ENCODE peak calls at places on chromosomes 12 and 14, in six cellular contexts. P is mesendoderm, U is neuronal stem cell, W is trophoblast cell, V is mesenchymal stem cell, D is H1. H is an unnamed sample.

GRCh38 chr14:100727565-100728240 is 1.0 kb downstream of the DLK1 start:
- DNase-seq in D (no peak), V (no peak), P (no peak), W (no peak), U (no peak), H (no peak)

GRCh38 chr12:80490329-80490728 is 46.3 kb downstream of the PTPRQ start:
- DNase-seq in P (peak), W (no peak), V (no peak), U (peak), D (no peak), H (no peak)

GRCh38 chr14:70021548-70021947 is 142.3 kb downstream of the SMOC1 start:
- DNase-seq in P (no peak), V (no peak), W (no peak), D (no peak), U (no peak), H (no peak)

GRCh38 chr14:93967637-93968250 is 8.6 kb downstream of the ASB2 start:
- DNase-seq in U (no peak), W (no peak), V (no peak), D (no peak), P (no peak), H (no peak)

GRCh38 chr12:76010732-76011458 is 20.7 kb downstream of the PHLDA1 start:
- DNase-seq in V (peak), P (peak), D (no peak), U (no peak), W (no peak), H (peak)

GRCh38 chr14:96095581-96096476 is 56.7 kb downstream of the C14orf132 start:
- DNase-seq in W (peak), D (no peak), P (no peak), V (peak), U (no peak), H (peak)

GRCh38 chr12:96238336-96239031 is 44.3 kb downstream of the ELK3 start:
- DNase-seq in P (no peak), U (no peak), D (no peak), V (no peak), W (no peak), H (no peak)

GRCh38 chr12:25979059-25979458 is 20.6 kb downstream of the RASSF8 start:
- DNase-seq in U (no peak), D (no peak), P (peak), V (no peak), W (no peak), H (no peak)

DNA sequence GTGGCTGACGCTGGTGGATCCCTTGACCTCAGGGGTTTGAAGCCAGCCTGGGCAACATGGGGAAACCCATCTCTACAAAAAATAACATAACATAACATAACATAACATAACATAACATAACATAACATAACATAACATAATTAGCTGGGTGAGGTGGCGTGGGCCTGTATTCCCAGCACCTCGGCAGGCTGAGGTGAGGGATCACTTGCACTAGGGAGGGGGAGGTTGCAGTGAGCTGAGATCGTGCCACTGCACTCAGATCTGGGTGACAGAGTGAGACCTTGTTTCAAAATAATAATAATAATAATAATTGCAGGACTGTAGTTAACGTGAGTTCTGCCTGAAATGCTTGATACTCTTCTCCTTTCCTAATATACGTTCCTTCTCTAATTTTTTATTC is 1.3 kb downstream of the MAGOHB start:
- DNase-seq in U (no peak), W (no peak), D (no peak), P (no peak), V (no peak), H (no peak)
- H3K4me3 ChIP-seq in U (no peak), W (no peak), D (peak), P (no peak), V (peak), H (no peak)

GRCh38 chr12:66050283-66050576 is 80.3 kb downstream of the LLPH start:
- DNase-seq in U (no peak), W (no peak), V (no peak), P (peak), D (no peak), H (no peak)

GRCh38 chr12:66051361-66051760 is 79.2 kb downstream of the LLPH start:
- DNase-seq in W (no peak), U (no peak), V (no peak), D (no peak), P (no peak), H (no peak)

GRCh38 chr12:66050610-66051009 is 79.9 kb downstream of the LLPH start:
- DNase-seq in U (no peak), P (no peak), D (no peak), V (no peak), W (no peak), H (no peak)

GRCh38 chr12:66055837-66056319 is 74.7 kb downstream of the LLPH start:
- DNase-seq in V (no peak), U (no peak), P (no peak), D (no peak), W (no peak), H (no peak)

DNA sequence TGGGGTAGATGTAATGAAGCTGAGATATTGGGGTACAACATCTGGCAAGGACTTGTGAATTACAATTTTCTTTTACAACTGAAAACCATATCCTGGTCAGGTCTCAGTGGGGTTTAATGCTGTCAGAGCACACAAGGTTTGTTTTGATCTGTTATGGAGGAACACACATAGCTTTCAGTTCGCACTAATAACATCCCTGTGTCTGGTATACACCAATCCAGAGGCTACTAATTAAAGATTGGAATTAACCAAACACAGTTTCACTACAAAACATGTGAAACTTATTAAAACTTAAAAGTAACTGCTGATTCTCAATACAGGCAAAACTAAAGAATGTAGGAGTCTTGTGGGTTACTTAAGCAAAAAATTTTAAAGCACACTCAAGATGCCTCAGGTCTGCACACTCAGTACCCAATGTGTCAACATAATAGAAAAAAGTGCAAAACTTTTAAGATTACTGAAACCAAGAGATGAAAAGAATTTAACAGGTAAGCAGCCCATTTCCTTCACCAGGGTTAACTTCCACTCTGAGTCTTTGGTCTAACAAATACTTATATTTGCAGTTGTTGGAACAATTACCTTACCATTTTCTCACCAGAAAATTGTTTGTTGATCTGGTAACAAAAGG is 77.4 kb downstream of the LLPH start:
- DNase-seq in P (no peak), U (no peak), W (no peak), V (no peak), D (no peak), H (no peak)
- H4K8ac ChIP-seq in P (no peak), U (no peak), W (no peak), V (no peak), D (no peak), H (no peak)

GRCh38 chr12:750356-751191 is 1.8 kb upstream of the WNK1 start:
- DNase-seq in D (no peak), U (no peak), V (no peak), P (no peak), W (no peak), H (no peak)
- H3K4me3 ChIP-seq in D (no peak), U (no peak), V (peak), P (no peak), W (no peak), H (peak)

GRCh38 chr14:75453817-75454434 is 26.1 kb downstream of the JDP2 start:
- DNase-seq in W (no peak), V (no peak), D (no peak), P (peak), U (no peak), H (no peak)
- H4K8ac ChIP-seq in W (peak), V (no peak), D (no peak), P (no peak), U (no peak), H (peak)

DNA sequence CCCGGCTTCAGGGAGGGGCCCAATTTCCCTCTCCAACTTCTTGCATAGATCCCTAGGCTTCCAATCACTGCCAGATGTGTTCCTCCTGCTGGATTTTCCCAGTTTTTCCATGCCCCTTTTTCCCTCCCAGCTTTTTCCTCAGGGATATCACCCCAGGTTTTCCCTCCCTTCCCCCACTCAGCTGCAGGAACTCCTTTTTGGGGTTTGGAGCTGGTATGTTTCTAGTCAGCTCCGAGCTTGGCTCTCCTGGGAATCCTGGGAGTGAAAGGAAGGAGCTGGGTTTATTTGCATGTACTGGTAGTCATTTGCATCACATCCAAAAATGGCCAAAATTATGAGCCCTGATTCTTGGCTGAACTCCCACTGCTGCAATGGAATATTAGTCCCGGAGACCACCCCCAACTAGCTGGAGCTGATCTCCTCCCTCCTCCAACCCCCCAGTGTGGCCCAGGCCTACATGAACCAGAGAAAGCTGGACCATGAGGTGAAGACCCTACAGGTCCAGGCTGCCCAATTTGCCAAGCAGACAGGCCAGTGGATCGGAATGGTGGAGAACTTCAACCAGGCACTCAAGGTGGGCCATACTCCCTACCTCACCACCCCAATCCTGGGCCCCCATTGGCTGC is 1.4 kb upstream of the RDH5 start:
- DNase-seq in V (no peak), U (no peak), P (no peak), W (no peak), D (no peak), H (no peak)
- H3K4me3 ChIP-seq in V (peak), U (no peak), P (no peak), W (no peak), D (peak), H (no peak)

GRCh38 chr12:117790198-117790597 is 178.6 kb downstream of the KSR2 start:
- DNase-seq in D (no peak), W (no peak), U (no peak), P (peak), V (no peak), H (no peak)

GRCh38 chr12:117792877-117793424 is 175.8 kb downstream of the KSR2 start:
- DNase-seq in V (no peak), U (no peak), W (no peak), P (no peak), D (no peak), H (no peak)

GRCh38 chr12:117789195-117789912 is 179.4 kb downstream of the KSR2 start:
- DNase-seq in V (no peak), P (peak), D (no peak), W (no peak), U (no peak), H (no peak)

GRCh38 chr12:117790948-117791347 is 177.8 kb downstream of the KSR2 start:
- DNase-seq in W (no peak), U (no peak), V (no peak), D (no peak), P (peak), H (no peak)

DNA sequence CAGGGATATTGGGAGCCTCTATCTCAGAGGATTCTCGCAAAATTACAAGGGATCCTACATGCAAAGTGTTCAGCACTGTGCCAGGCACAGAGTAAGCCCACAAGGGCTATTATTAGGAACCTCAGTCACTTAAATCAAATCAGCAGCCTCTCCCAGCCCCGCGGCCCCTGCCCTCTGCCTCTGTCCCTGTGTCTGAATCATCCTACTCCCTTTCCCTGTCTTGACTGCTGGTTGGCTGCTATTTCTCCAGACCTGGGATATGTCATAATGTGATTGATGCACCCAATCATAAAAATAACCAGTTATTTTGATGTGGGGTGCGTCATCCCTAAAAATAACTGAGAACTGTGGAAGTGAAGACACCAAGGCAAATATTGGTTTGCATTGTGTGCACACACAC is 176.3 kb downstream of the KSR2 start:
- DNase-seq in P (no peak), V (no peak), U (no peak), W (no peak), D (no peak), H (no peak)
- H4K8ac ChIP-seq in P (no peak), V (no peak), U (no peak), W (no peak), D (no peak), H (no peak)

GRCh38 chr12:122871851-122872785 is 23.8 kb downstream of the VPS37B start:
- DNase-seq in P (peak), D (peak), U (no peak), V (peak), W (peak), H (peak)
- H3K4me3 ChIP-seq in P (no peak), D (no peak), U (no peak), V (peak), W (no peak), H (peak)

GRCh38 chr12:122503783-122504590 is 3.3 kb upstream of the ZCCHC8 start:
- DNase-seq in V (no peak), P (no peak), D (no peak), W (no peak), U (no peak), H (no peak)

GRCh38 chr12:122503147-122503751 is 2.5 kb upstream of the ZCCHC8 start:
- DNase-seq in P (no peak), U (no peak), V (no peak), W (no peak), D (no peak), H (peak)

GRCh38 chr12:122501489-122501989 is 807 bp upstream of the ZCCHC8 start:
- DNase-seq in V (no peak), D (no peak), W (peak), P (no peak), U (no peak), H (no peak)

GRCh38 chr12:122499991-122500684 is 594 bp downstream of the ZCCHC8 start:
- DNase-seq in V (peak), U (peak), D (peak), W (peak), P (peak), H (peak)

GRCh38 chr12:122500685-122501488 is at the start of gene ZCCHC8:
- DNase-seq in W (peak), V (peak), D (peak), U (peak), P (peak), H (peak)
- H4K8ac ChIP-seq in W (peak), V (peak), D (peak), U (no peak), P (no peak), H (peak)

DNA sequence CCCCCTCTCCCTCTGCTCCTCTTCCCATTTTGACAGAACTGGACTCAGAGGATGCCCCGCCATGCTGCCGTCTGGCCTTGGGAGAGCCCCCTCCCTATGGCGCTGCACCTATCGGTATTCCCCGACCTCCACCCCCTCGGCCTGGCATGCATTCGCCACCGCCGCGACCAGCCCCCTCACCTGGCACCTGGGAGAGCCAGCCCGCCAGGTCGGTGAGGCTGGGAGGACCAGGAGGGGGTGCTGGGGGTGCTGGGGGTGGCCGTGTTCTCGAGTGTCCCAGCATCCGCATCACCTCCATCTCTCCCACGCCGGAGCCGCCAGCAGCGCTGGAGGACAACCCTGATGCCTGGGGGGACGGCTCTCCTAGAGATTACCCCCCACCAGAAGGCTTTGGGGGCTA is 1.5 kb downstream of the NFATC4 start:
- DNase-seq in U (no peak), P (no peak), W (no peak), D (no peak), V (no peak), H (no peak)
- H3K4me3 ChIP-seq in U (peak), P (no peak), W (peak), D (peak), V (peak), H (peak)

GRCh38 chr12:101165319-101165718 is 44.7 kb downstream of the SLC5A8 start:
- DNase-seq in V (no peak), W (no peak), D (no peak), U (no peak), P (no peak), H (no peak)
- H4K8ac ChIP-seq in V (no peak), W (no peak), D (no peak), U (no peak), P (no peak), H (no peak)

H was measured in IMR-90.